ENCODE peak calls at places on chromosomes 4 and X, in five cellular contexts. D is GM12878, U is A549, Q is tibial nerve, B is suprapubic skin. P is an unnamed sample.

GRCh38 chrX:41666251-41666650 is 22.5 kb upstream of the GPR34 start:
- DNase-seq in D (no peak), U (no peak), Q (no peak), B (no peak), P (no peak)

GRCh38 chr4:116733368-116733767 is 352.0 kb downstream of the TRAM1L1 start:
- DNase-seq in D (no peak), U (no peak), Q (no peak), B (no peak), P (no peak)

GRCh38 chrX:112761239-112762207 is 79.1 kb downstream of the AMOT start:
- DNase-seq in D (peak; percentile 53), U (no peak), Q (no peak), B (no peak), P (no peak)

GRCh38 chrX:155819966-155820491 is 61.1 kb upstream of the VAMP7 start:
- DNase-seq in D (peak; percentile 11), U (peak; percentile 5), Q (no peak), B (no peak), P (peak; percentile 64)

GRCh38 chr4:55543858-55544257 is 2.9 kb downstream of the CLOCK start:
- DNase-seq in D (no peak), U (no peak), Q (no peak), B (no peak), P (no peak)

GRCh38 chrX:10239611-10240064 is 82.9 kb downstream of the CLCN4 start:
- DNase-seq in D (no peak), U (no peak), Q (no peak), B (no peak), P (no peak)

GRCh38 chr4:115332078-115332477 is 218.7 kb upstream of the NDST4 start:
- DNase-seq in D (no peak), U (no peak), Q (no peak), B (no peak), P (no peak)

GRCh38 chrX:70508296-70508911 is 63.8 kb downstream of the DLG3 start:
- DNase-seq in D (no peak), U (no peak), Q (no peak), B (no peak), P (no peak)

GRCh38 chr4:6499241-6499605 is 26.8 kb upstream of the PPP2R2C start:
- DNase-seq in D (no peak), U (no peak), Q (no peak), B (no peak), P (no peak)

GRCh38 chrX:100098660-100099375 is 311.3 kb downstream of the PCDH19 start:
- DNase-seq in D (no peak), U (no peak), Q (no peak), B (no peak), P (no peak)

GRCh38 chrX:107483976-107484726 is 34.7 kb downstream of the FRMPD3 start:
- DNase-seq in D (no peak), U (no peak), Q (no peak), B (no peak), P (peak; percentile 73)

GRCh38 chrX:113873056-113873455 is 710.8 kb upstream of the HTR2C start:
- DNase-seq in D (no peak), U (no peak), Q (no peak), B (no peak), P (no peak)

GRCh38 chr4:17578482-17578891 is 1.5 kb downstream of the LAP3 start:
- DNase-seq in D (peak; percentile 34), U (no peak), Q (no peak), B (no peak), P (no peak)

GRCh38 chrX:41563881-41564280 is 116.7 kb downstream of the NYX start:
- DNase-seq in D (no peak), U (no peak), Q (no peak), B (no peak), P (no peak)

DNA sequence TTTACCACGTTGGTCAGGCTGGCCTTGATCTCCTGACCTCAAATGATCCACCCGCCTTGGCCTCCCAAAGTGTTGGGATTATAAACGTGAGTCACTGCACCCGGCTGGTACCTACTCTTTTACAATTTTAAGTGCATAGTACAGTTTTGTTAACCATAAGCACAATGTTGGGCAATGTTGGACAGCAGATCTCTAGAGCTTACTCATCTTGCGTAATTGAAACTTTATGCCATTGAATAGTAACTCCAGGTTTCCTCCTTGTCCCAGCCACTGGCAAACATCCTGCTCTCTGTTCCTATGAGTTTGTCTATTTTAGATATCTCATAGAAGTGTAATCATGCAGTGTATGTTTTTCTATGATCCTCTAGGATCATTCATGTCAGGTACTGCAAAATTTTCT is 9.3 kb upstream of the CPE start:
- DNase-seq in D (no peak), U (no peak), Q (no peak), B (no peak), P (no peak)
- TF ChIP-seq EP300 in D (no peak), U (no peak), Q (no peak), B (no peak), P (no peak)

GRCh38 chrX:81489987-81490386 is 288.1 kb downstream of the SH3BGRL start:
- DNase-seq in D (no peak), U (no peak), Q (no peak), B (no peak), P (no peak)
- TF ChIP-seq CTCF in D (no peak), U (peak; percentile 13), Q (no peak), B (no peak), P (no peak)

GRCh38 chrX:104450316-104450715 is 115.7 kb upstream of the IL1RAPL2 start:
- DNase-seq in D (no peak), U (no peak), Q (no peak), B (no peak), P (no peak)

DNA sequence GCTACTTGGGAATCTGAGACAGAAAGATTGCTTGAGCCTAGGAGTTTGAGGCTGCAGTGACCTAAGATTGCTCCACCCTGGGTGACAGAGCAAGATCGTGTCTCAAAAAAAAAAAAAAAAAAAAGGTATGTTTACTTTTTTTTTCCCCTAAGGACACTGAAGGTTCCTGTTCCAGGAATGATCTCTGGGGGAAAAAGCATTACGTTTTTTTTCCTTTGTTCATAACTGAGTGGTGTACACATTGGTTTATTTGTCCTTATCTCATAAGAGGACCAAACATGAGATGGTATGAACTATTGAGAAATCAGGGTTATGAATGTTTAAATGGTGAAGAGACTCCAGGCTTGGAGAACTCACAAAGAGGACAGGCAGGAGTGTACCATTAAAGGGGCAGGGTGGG is 120.4 kb upstream of the IL1RAPL2 start:
- DNase-seq in D (no peak), U (no peak), Q (no peak), B (no peak), P (no peak)
- TF ChIP-seq EP300 in D (no peak), U (no peak), Q (no peak), B (no peak), P (no peak)

DNA sequence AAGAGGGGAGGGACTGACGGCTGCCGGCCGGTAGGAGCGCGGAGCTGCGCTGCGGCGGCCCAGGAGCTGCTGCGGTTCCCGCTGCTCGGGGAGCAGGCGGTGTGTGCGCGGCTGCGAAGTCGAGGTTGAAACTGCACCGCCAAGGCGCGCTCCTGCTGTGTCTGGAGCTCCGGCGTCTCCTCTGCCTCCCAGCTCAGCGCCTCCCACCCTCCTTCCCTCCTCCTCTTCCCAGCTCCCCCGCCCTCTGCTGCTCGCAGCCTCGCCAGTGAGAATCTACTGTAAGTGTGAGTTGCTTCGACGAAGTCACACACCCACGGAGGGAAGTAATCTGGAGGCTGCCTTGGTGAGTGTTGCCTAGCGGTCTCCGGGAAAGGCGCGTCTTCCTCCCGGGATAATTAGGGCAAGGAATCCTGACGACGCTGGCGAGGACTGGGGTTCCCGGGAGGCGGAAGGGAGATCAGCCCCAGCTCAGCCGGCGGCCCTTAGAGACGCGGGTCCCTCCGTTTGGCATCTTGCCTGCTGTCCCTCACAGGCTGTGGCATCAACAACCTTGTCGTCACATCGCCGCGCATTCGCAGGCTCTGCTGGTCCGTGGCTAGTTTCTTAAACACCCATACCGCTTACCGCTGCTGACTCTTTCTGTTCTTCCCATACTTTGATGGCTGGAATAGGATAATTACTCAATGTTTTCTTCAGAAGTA is at the start of gene EPHA5:
- DNase-seq in D (no peak), U (no peak), Q (peak; percentile 39), B (peak; percentile 73), P (peak; percentile 75)
- TF ChIP-seq CTCF in D (no peak), U (no peak), Q (no peak), B (peak; percentile 17), P (peak; percentile 25)

GRCh38 chr4:151166662-151167061 is 67.2 kb downstream of the RPS3A start:
- DNase-seq in D (no peak), U (no peak), Q (no peak), B (no peak), P (no peak)

GRCh38 chr4:151167561-151167960 is 68.1 kb downstream of the RPS3A start:
- DNase-seq in D (no peak), U (no peak), Q (no peak), B (no peak), P (no peak)

GRCh38 chr4:151169900-151170299 is 70.5 kb downstream of the RPS3A start:
- DNase-seq in D (no peak), U (no peak), Q (no peak), B (no peak), P (no peak)

GRCh38 chr4:151165205-151166000 is 66.0 kb downstream of the RPS3A start:
- DNase-seq in D (no peak), U (no peak), Q (no peak), B (no peak), P (no peak)

DNA sequence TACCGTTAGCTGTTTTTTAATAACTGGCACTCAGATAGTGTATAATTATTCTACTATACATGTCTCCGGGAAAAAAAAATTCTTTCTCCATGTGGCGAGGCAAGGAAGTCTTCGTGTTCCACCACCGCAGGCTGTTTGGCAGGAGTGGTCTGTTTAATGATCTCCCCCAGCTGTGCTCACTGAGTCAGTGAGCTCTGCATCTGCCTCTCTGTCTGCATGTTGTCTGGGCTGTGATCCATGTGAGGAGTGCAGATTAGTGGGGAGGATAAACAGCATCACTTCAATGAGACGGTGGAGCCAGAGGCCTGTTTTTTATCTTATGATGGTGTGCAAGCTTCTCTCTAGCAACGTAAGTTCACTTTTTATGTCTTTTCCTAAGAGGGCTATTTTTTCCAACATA is 69.8 kb downstream of the RPS3A start:
- DNase-seq in D (no peak), U (no peak), Q (peak; percentile 36), B (peak; percentile 79), P (peak; percentile 90)
- TF ChIP-seq EP300 in D (no peak), U (no peak), Q (peak; percentile 56), B (no peak), P (no peak)

GRCh38 chr4:128837198-128837597 is 27.7 kb downstream of the JADE1 start:
- DNase-seq in D (no peak), U (no peak), Q (no peak), B (no peak), P (no peak)

GRCh38 chr4:128837679-128838078 is 28.2 kb downstream of the JADE1 start:
- DNase-seq in D (no peak), U (no peak), Q (no peak), B (no peak), P (no peak)

GRCh38 chr4:128841402-128841801 is 31.9 kb downstream of the JADE1 start:
- DNase-seq in D (no peak), U (no peak), Q (no peak), B (no peak), P (no peak)

GRCh38 chr4:128844931-128845330 is 35.4 kb downstream of the JADE1 start:
- DNase-seq in D (no peak), U (no peak), Q (peak; percentile 74), B (no peak), P (peak; percentile 82)

GRCh38 chr4:128840711-128841318 is 31.3 kb downstream of the JADE1 start:
- DNase-seq in D (no peak), U (no peak), Q (no peak), B (no peak), P (no peak)
- TF ChIP-seq CTCF in D (peak; percentile 13), U (no peak), Q (no peak), B (no peak), P (no peak)

P was measured in ovary.